ENCODE peak calls at places on chromosomes 2 and 18, in eight cellular contexts. R is sigmoid colon, I is OCI-LY7, L is psoas muscle, B is cardiac muscle cell, Z is H1, D is fibroblast of lung, G is right atrium auricular region. T is an unnamed sample. For H3K4me1, the result is how much of the 10 kb centered on the place peaks cover.

GRCh38 chr2:222859786-222860726 is 780 bp upstream of the ACSL3 start:
- DNase-seq in R (peak), I (peak), L (peak), B (peak), Z (no peak), D (peak), G (peak), T (peak)

GRCh38 chr2:154195644-154196221 is 324.0 kb downstream of the GALNT13 start:
- DNase-seq in R (no peak), I (no peak), L (no peak), B (no peak), Z (no peak), D (no peak), G (no peak), T (no peak)

GRCh38 chr2:43469713-43470112 is 126.1 kb downstream of the THADA start:
- DNase-seq in R (no peak), I (no peak), L (no peak), B (no peak), Z (no peak), D (no peak), G (no peak), T (no peak)

GRCh38 chr2:950627-950992 is at the start of gene SNTG2:
- DNase-seq in R (no peak), I (no peak), L (peak), B (peak), Z (peak), D (no peak), G (no peak), T (no peak)

GRCh38 chr18:70371085-70371735 is 82.4 kb downstream of the SOCS6 start:
- DNase-seq in R (no peak), I (no peak), L (no peak), B (no peak), Z (no peak), D (no peak), G (no peak), T (no peak)

GRCh38 chr18:24491882-24492281 is 31.4 kb downstream of the HRH4 start:
- DNase-seq in R (no peak), I (peak), L (no peak), B (no peak), Z (no peak), D (no peak), G (no peak), T (no peak)

GRCh38 chr18:21330122-21330701 is 88.2 kb downstream of the GREB1L start:
- DNase-seq in R (no peak), I (no peak), L (no peak), B (peak), Z (no peak), D (peak), G (no peak), T (peak)

GRCh38 chr18:22683196-22683676 is 249.9 kb upstream of the RBBP8 start:
- DNase-seq in R (peak), I (no peak), L (no peak), B (peak), Z (no peak), D (peak), G (peak), T (peak)

DNA sequence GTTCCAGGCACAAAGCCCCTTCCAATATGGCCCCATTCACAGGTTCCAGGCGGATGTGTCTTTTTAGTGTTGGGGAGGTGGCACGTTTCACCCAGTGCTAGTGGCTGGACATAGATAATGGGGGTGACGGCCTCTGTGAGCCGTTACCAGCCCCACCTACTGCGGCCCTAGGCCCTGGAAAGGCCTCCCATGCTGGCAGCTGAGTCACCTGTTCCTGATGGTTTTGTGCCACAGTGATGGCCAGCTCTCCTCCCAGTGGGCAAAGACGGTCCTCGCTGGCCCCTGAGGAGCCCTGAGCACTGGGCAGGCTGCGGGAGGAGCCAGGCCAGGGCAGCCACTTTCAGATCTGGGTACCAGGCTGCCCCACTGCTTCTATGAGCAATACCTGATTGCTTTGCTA is 40.0 kb upstream of the GPC1 start:
- DNase-seq in R (peak), I (no peak), L (no peak), B (no peak), Z (no peak), D (no peak), G (no peak), T (peak)
- H3K4me1 ChIP-seq in R (under half), I (under half), L (under half), B (under half), Z (under half), D (under half), G (under half), T (under half)

DNA sequence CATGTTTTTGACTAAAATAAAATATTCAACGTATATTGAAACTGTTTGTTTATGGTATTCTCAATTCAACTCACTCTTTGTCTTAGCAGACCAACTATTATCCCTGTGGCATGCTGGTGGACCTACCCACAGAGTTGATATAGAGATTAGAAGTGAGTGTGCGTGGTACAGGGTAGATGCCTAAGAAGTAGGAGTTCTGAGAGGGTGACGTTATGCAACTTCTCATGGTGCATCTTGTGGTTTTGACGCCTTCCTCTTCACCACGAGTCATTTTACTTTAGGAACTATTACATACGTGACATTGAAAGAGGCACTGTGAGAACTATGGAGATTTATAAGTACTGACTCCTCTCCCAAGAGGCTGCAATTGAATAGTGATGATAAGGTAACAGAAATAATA is 26.6 kb upstream of the NAPG start:
- DNase-seq in R (no peak), I (no peak), L (no peak), B (no peak), Z (no peak), D (no peak), G (no peak), T (no peak)
- H3K27ac ChIP-seq in R (no peak), I (no peak), L (no peak), B (no peak), Z (no peak), D (no peak), G (no peak), T (no peak)

GRCh38 chr18:35682282-35682867 is 100.8 kb downstream of the GALNT1 start:
- DNase-seq in R (no peak), I (no peak), L (no peak), B (peak), Z (no peak), D (peak), G (no peak), T (no peak)
- H3K4me1 ChIP-seq in R (under half), I (under half), L (under half), B (under half), Z (under half), D (under half), G (under half), T (under half)

GRCh38 chr2:190139371-190139770 is 76.8 kb upstream of the MSTN start:
- DNase-seq in R (no peak), I (no peak), L (no peak), B (no peak), Z (no peak), D (no peak), G (no peak), T (no peak)

GRCh38 chr2:190136825-190137224 is 74.3 kb upstream of the MSTN start:
- DNase-seq in R (no peak), I (no peak), L (no peak), B (no peak), Z (no peak), D (no peak), G (no peak), T (no peak)

GRCh38 chr2:190138032-190138431 is 75.5 kb upstream of the MSTN start:
- DNase-seq in R (no peak), I (no peak), L (no peak), B (no peak), Z (no peak), D (no peak), G (no peak), T (no peak)

GRCh38 chr2:190136259-190136658 is 73.7 kb upstream of the MSTN start:
- DNase-seq in R (no peak), I (no peak), L (no peak), B (no peak), Z (no peak), D (no peak), G (no peak), T (no peak)

GRCh38 chr2:190137561-190137960 is 75.0 kb upstream of the MSTN start:
- DNase-seq in R (no peak), I (no peak), L (no peak), B (peak), Z (no peak), D (peak), G (no peak), T (no peak)
- H3K27ac ChIP-seq in R (no peak), I (no peak), L (no peak), B (no peak), Z (no peak), D (no peak), G (no peak), T (no peak)

GRCh38 chr2:37780097-37780676 is 108.7 kb upstream of the CDC42EP3 start:
- DNase-seq in R (no peak), I (no peak), L (no peak), B (no peak), Z (no peak), D (peak), G (no peak), T (no peak)

GRCh38 chr2:37779611-37780010 is 108.2 kb upstream of the CDC42EP3 start:
- DNase-seq in R (no peak), I (no peak), L (no peak), B (no peak), Z (no peak), D (no peak), G (no peak), T (no peak)

GRCh38 chr2:37782155-37782673 is 110.8 kb upstream of the CDC42EP3 start:
- DNase-seq in R (no peak), I (no peak), L (no peak), B (no peak), Z (no peak), D (no peak), G (no peak), T (no peak)

GRCh38 chr2:37782721-37783438 is 111.4 kb upstream of the CDC42EP3 start:
- DNase-seq in R (peak), I (no peak), L (no peak), B (no peak), Z (no peak), D (peak), G (no peak), T (no peak)

DNA sequence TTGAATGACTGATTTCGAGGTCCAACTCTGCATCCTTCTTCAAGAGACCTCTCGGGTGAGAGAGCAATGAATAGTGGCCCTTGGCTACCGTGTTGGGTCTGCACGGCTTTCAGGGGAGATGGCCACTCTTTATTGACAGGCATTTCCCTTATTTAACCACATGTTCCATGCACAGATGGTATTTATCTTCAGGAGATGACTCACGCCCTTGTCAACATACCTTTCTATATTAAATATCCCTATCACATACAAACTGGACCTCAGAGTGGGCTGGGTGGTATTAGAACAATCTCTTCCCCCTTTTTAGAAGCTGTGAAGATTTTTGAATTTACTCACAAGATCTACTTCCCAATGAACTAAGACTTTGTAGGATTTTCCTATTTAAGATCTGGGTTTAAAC is 109.6 kb upstream of the CDC42EP3 start:
- DNase-seq in R (no peak), I (no peak), L (no peak), B (peak), Z (no peak), D (peak), G (no peak), T (no peak)
- H3K4me1 ChIP-seq in R (half or more), I (under half), L (under half), B (under half), Z (under half), D (under half), G (under half), T (under half)

GRCh38 chr2:54120950-54121349 is 5.5 kb downstream of the ACYP2 start:
- DNase-seq in R (no peak), I (no peak), L (no peak), B (no peak), Z (no peak), D (no peak), G (no peak), T (no peak)

GRCh38 chr2:54122939-54123338 is 7.5 kb downstream of the ACYP2 start:
- DNase-seq in R (no peak), I (no peak), L (no peak), B (peak), Z (no peak), D (peak), G (no peak), T (no peak)

DNA sequence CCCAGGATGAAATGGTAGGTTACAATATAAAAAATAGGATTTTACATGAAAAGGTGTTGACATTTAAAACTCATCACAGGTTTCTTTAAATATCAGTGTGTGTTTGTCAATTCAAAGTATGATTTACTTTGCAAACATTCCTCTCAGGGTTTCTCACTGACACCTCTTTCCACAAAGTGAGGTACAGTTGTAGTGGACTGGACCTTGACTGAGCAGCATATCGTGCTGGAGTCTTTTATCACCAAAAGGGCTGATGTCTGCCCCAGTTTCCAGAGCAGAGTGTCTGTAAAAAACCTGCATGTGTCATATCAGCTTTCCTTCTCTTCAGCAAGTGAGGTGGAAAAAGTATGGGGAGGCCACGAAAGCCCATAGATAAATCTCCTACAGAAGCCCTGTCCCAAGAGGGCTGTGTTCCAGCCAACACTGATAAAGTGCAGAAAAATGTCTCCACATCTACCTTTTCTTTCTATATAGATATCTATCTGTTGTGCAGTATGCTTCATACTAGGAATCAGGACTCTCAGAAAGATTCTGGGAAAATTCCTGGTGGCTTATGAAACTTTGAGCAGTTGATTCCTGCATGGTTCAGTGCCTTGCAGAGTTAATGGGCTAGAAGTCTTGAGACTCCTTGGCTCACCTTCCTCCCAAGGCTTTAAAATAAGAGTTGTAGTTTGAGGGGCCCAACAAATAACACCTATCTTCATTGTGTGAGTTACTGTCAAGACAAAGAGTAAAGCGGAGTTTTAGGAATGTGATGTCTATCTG is 6.9 kb downstream of the ACYP2 start:
- DNase-seq in R (no peak), I (no peak), L (no peak), B (no peak), Z (no peak), D (peak), G (no peak), T (no peak)
- H3K27ac ChIP-seq in R (no peak), I (no peak), L (peak), B (no peak), Z (no peak), D (no peak), G (peak), T (no peak)

DNA sequence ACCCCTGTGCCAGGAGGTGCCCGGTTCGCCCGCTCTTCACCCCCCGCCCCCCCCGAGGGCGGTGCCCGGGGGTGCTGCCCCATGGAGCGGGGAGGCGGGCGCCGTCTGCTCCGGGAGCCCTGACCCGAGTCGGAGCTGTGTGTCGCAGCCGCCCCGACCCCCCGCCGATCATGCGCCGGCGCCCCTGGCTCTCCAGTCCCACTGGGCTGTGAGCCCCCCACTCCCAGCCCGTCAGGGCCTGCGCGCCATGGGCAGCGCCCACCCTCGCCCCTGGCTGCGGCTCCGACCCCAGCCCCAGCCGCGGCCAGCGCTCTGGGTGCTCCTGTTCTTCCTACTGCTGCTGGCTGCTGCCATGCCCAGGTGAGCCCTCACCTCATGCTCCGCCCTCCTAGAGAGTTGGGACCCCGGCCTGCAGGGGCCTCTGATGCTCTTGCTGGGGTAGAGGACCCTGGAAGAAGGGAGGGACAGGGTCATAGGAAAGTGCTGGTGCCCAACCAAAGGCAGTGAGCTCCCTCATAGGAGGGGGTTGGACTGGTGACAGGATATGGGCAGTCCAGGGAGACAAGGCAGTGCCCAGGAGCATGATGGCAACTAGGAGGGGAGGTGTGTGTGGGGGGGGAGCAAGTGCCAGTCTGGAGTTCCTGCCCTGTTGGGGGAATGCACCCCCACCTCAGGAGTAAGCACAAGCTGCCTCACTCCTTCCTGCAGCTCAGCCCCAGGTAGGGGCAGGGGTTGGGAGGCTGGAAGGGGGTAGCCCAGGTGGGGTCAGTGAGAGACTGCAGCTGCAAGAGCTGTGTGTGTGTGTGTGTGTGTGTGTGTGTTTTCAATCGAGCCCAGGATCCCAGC is at the start of gene WNT10A:
- DNase-seq in R (no peak), I (no peak), L (peak), B (no peak), Z (no peak), D (no peak), G (no peak), T (no peak)
- H3K4me1 ChIP-seq in R (under half), I (half or more), L (under half), B (under half), Z (under half), D (under half), G (under half), T (half or more)